ENCODE peak calls at places on chromosomes 3 and 15, in four cellular contexts. S, O, R and N are unnamed samples.

GRCh38 chr3:71142440-71143161 is 440.9 kb downstream of the FOXP1 start:
- DNase-seq in O (no peak), R (no peak), S (no peak), N (no peak)

GRCh38 chr3:147672436-147672835 is 263.3 kb downstream of the ZIC1 start:
- DNase-seq in R (no peak), S (no peak), O (no peak), N (no peak)

GRCh38 chr15:50744601-50745000 is 20.9 kb downstream of the SPPL2A start:
- DNase-seq in O (no peak), R (no peak), S (no peak), N (no peak)

GRCh38 chr3:194137314-194138097 is 1.6 kb downstream of the HES1 start:
- DNase-seq in O (peak; percentile 61), R (peak; percentile 69), S (peak; percentile 39), N (peak; percentile 65)

GRCh38 chr3:149313542-149313941 is 19.9 kb downstream of the TM4SF18 start:
- DNase-seq in O (no peak), S (no peak), R (no peak), N (no peak)

GRCh38 chr3:64331605-64332004 is 106.3 kb upstream of the PRICKLE2 start:
- DNase-seq in R (no peak), O (no peak), S (no peak), N (no peak)

GRCh38 chr3:151265866-151266265 is 12.5 kb downstream of the P2RY14 start:
- DNase-seq in R (no peak), S (no peak), O (no peak), N (no peak)

GRCh38 chr15:94526071-94526689 is 294.8 kb downstream of the MCTP2 start:
- DNase-seq in R (no peak), O (no peak), S (peak; percentile 9), N (no peak)

GRCh38 chr3:134054881-134055280 is 25.2 kb upstream of the SLCO2A1 start:
- DNase-seq in S (no peak), O (peak; percentile 23), R (no peak), N (no peak)

GRCh38 chr3:160078533-160078932 is 89.9 kb downstream of the IL12A start:
- DNase-seq in O (no peak), R (no peak), S (no peak), N (no peak)

GRCh38 chr3:148998715-148999413 is 7.5 kb downstream of the GYG1 start:
- DNase-seq in R (no peak), S (peak; percentile 20), O (no peak), N (no peak)

GRCh38 chr3:40843851-40844548 is 319.2 kb downstream of the ZNF621 start:
- DNase-seq in S (peak; percentile 79), R (no peak), O (no peak), N (no peak)

GRCh38 chr3:185362850-185363661 is at the start of gene MAP3K13:
- DNase-seq in R (peak; percentile 88), O (peak; percentile 96), S (peak; percentile 95), N (peak; percentile 38)

GRCh38 chr3:13244695-13245449 is 171.6 kb upstream of the IQSEC1 start:
- DNase-seq in S (peak; percentile 94), O (no peak), R (no peak), N (no peak)

GRCh38 chr3:51621091-51621892 is 49.8 kb upstream of the TEX264 start:
- DNase-seq in S (peak; percentile 77), O (no peak), R (no peak), N (no peak)

GRCh38 chr3:188262913-188263683 is 109.1 kb downstream of the LPP start:
- DNase-seq in R (peak; percentile 60), O (peak; percentile 83), S (peak; percentile 90), N (no peak)

GRCh38 chr15:78265137-78265460 is 737 bp downstream of the DNAJA4 start:
- DNase-seq in S (no peak), R (peak; percentile 40), O (no peak), N (no peak)

GRCh38 chr3:157531771-157532170 is 28.6 kb upstream of the VEPH1 start:
- DNase-seq in S (no peak), O (peak; percentile 31), R (no peak), N (no peak)

GRCh38 chr3:98556164-98557130 is 24.7 kb downstream of the GPR15 start:
- DNase-seq in S (no peak), O (no peak), R (no peak), N (no peak)

GRCh38 chr3:14907043-14907966 is 40.1 kb upstream of the NR2C2 start:
- DNase-seq in R (peak; percentile 62), O (no peak), S (no peak), N (no peak)

GRCh38 chr15:78394981-78395619 is 42.9 kb upstream of the IREB2 start:
- DNase-seq in O (peak; percentile 35), R (no peak), S (no peak), N (no peak)

GRCh38 chr15:43912991-43913927 is 86.5 kb downstream of the WDR76 start:
- DNase-seq in S (peak; percentile 97), R (peak; percentile 79), O (peak; percentile 98), N (no peak)

GRCh38 chr3:42042747-42043115 is 48.4 kb upstream of the TRAK1 start:
- DNase-seq in R (no peak), O (peak; percentile 45), S (no peak), N (no peak)

GRCh38 chr15:98809273-98809672 is 160.9 kb downstream of the IGF1R start:
- DNase-seq in R (peak; percentile 73), O (no peak), S (no peak), N (no peak)

DNA sequence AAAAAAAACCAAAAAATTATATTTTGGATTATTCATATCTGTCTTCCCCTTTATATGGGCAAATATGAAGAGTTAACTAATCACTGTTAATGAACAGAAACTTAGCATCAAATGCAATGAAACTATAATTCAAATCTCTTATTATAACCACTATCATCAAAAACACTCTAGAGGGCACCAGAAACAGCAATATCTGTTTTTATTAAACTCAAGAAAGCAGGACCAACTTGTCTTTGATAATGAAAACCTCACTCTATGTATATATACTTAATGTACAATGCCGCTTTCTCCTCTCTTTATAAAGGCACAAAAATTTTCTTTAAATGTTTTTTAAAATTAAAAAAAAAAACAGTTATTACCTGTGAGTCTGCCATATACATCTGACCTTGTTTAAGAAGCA is 92.7 kb downstream of the UACA start:
- DNase-seq in R (no peak), O (peak; percentile 27), S (no peak), N (no peak)
- TF ChIP-seq CTCF in R (no peak), O (peak; percentile 11), S (no peak), N (peak; percentile 64)

GRCh38 chr3:101131767-101132166 is 138.5 kb upstream of the ABI3BP start:
- DNase-seq in S (no peak), O (no peak), R (no peak), N (no peak)
- TF ChIP-seq CTCF in S (no peak), O (no peak), R (no peak), N (no peak)

GRCh38 chr3:94303266-94303665 is 240.4 kb downstream of the NSUN3 start:
- DNase-seq in S (no peak), R (no peak), O (no peak), N (no peak)

GRCh38 chr3:94305835-94306685 is 243.2 kb downstream of the NSUN3 start:
- DNase-seq in S (no peak), O (no peak), R (no peak), N (no peak)

GRCh38 chr3:94304953-94305352 is 242.1 kb downstream of the NSUN3 start:
- DNase-seq in S (no peak), O (no peak), R (no peak), N (no peak)

GRCh38 chr3:94301346-94301745 is 238.5 kb downstream of the NSUN3 start:
- DNase-seq in R (no peak), S (peak; percentile 11), O (no peak), N (no peak)

DNA sequence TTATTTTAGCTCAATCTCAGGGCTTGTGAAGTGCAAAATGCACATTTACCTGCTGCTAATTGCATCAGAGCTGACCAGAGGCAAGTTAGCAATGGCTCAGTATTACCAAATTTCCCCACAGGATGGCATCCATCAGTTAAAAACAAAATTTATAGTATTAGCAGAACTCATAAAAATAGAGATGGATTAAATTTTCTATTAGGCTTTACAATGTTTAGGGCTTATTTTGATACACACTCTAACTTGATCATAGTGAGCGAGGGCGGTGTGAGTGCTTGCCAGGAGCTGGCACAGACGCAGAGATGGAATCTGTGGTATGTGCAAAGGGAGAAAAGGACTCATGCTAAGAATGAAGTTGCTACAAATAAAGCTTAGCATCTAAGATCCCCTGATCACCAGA is 241.0 kb downstream of the NSUN3 start:
- DNase-seq in S (no peak), O (peak; percentile 24), R (peak; percentile 30), N (no peak)
- TF ChIP-seq CTCF in S (no peak), O (peak; percentile 7), R (no peak), N (no peak)

DNA sequence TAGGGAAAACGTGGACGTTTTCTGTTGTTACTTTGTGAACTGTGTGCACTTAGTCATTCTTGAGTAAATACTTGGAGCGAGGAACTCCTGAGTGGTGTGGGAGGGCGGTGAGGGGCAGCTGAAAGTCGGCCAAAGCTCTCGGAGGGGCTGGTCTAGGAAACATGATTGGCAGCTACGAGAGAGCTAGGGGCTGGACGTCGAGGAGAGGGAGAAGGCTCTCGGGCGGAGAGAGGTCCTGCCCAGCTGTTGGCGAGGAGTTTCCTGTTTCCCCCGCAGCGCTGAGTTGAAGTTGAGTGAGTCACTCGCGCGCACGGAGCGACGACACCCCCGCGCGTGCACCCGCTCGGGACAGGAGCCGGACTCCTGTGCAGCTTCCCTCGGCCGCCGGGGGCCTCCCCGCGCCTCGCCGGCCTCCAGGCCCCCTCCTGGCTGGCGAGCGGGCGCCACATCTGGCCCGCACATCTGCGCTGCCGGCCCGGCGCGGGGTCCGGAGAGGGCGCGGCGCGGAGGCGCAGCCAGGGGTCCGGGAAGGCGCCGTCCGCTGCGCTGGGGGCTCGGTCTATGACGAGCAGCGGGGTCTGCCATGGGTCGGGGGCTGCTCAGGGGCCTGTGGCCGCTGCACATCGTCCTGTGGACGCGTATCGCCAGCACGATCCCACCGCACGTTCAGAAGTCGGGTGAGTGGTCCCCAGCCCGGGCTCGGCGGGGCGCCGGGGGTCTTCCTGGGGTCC is at the start of gene TGFBR2:
- DNase-seq in S (peak; percentile 97), O (peak; percentile 99), R (peak; percentile 98), N (peak; percentile 88)
- TF ChIP-seq CTCF in S (peak; percentile 32), O (peak; percentile 18), R (peak; percentile 3), N (no peak)

GRCh38 chr3:24185738-24186384 is 240.8 kb downstream of the NR1D2 start:
- DNase-seq in S (peak; percentile 68), O (peak; percentile 62), R (peak; percentile 57), N (no peak)
- TF ChIP-seq CTCF in S (peak; percentile 63), O (peak; percentile 69), R (peak; percentile 45), N (peak; percentile 37)

GRCh38 chr3:183189641-183190040 is 27.1 kb upstream of the LAMP3 start:
- DNase-seq in R (no peak), O (no peak), S (no peak), N (no peak)

GRCh38 chr3:183192650-183193300 is 30.2 kb upstream of the LAMP3 start:
- DNase-seq in R (no peak), O (no peak), S (no peak), N (no peak)

GRCh38 chr3:183185696-183186095 is 23.2 kb upstream of the LAMP3 start:
- DNase-seq in S (peak; percentile 52), R (no peak), O (peak; percentile 79), N (no peak)

GRCh38 chr3:183193762-183194701 is 31.5 kb upstream of the LAMP3 start:
- DNase-seq in S (no peak), R (no peak), O (no peak), N (no peak)

GRCh38 chr3:183188895-183189462 is 26.4 kb upstream of the LAMP3 start:
- DNase-seq in R (no peak), O (peak; percentile 23), S (peak; percentile 19), N (no peak)
- TF ChIP-seq CTCF in R (peak; percentile 21), O (peak; percentile 37), S (peak; percentile 31), N (peak; percentile 25)